ENCODE peak calls at places on chromosomes 3 and 15, in ten cellular contexts. L is transverse colon, C is cardiac fibroblast, B is GM13976, X is WTC11, I is right lobe of liver, R is epithelial cell of esophagus, N is breast epithelium, M is GM12865, K is K562. E is an unnamed sample.

GRCh38 chr3:66394261-66395249 is 106.3 kb downstream of the LRIG1 start:
- DNase-seq in M (no peak), K (peak; percentile 43), L (no peak), I (no peak), B (peak; percentile 82), R (no peak), X (no peak), N (no peak), C (peak; percentile 71), E (no peak)

GRCh38 chr15:51970981-51971352 is 611 bp downstream of the LEO1 start:
- DNase-seq in K (no peak), B (peak; percentile 37), X (no peak), C (no peak), N (no peak), L (no peak), M (no peak), R (no peak), I (no peak), E (no peak)

GRCh38 chr3:129526121-129526900 is 2.1 kb upstream of the RHO start:
- DNase-seq in R (no peak), N (no peak), L (no peak), C (no peak), X (no peak), I (no peak), M (peak; percentile 60), B (peak; percentile 85), K (no peak), E (no peak)

GRCh38 chr3:24963762-24964625 is 464.1 kb upstream of the RARB start:
- DNase-seq in M (peak; percentile 13), X (no peak), L (no peak), C (peak; percentile 62), K (peak; percentile 6), R (peak; percentile 36), B (no peak), I (no peak), N (no peak), E (peak; percentile 15)

GRCh38 chr3:44125241-44125640 is 116.4 kb upstream of the TOPAZ1 start:
- DNase-seq in C (peak; percentile 63), K (no peak), I (no peak), M (no peak), R (no peak), X (no peak), L (no peak), B (no peak), N (no peak), E (no peak)

GRCh38 chr3:182902236-182902635 is 78.1 kb downstream of the DCUN1D1 start:
- DNase-seq in C (no peak), L (no peak), X (no peak), B (no peak), M (no peak), K (no peak), I (no peak), R (no peak), N (no peak), E (no peak)

GRCh38 chr3:101676765-101677435 is at the start of gene ZBTB11:
- DNase-seq in M (peak; percentile 100), N (peak; percentile 100), L (peak; percentile 100), R (peak; percentile 100), I (peak; percentile 99), X (peak; percentile 100), C (peak; percentile 100), K (peak; percentile 99), B (peak; percentile 96), E (peak; percentile 97)

GRCh38 chr3:62097121-62097520 is 276.2 kb downstream of the FEZF2 start:
- DNase-seq in L (no peak), M (no peak), C (no peak), N (no peak), K (no peak), B (no peak), I (no peak), R (no peak), X (no peak), E (no peak)

GRCh38 chr3:90091557-90091956 is 984.1 kb downstream of the EPHA3 start:
- DNase-seq in X (peak; percentile 25), C (peak; percentile 82), R (peak; percentile 47), K (peak; percentile 4), M (peak; percentile 13), B (no peak), I (no peak), N (no peak), L (peak; percentile 8), E (peak; percentile 37)

GRCh38 chr3:10286596-10287295 is 6.0 kb downstream of the GHRL start:
- DNase-seq in L (no peak), X (no peak), B (peak; percentile 53), M (peak; percentile 79), R (peak; percentile 65), C (peak; percentile 81), N (no peak), I (no peak), K (no peak), E (no peak)

GRCh38 chr3:177358085-177358967 is 161.0 kb upstream of the TBL1XR1 start:
- DNase-seq in B (peak; percentile 66), M (peak; percentile 96), X (peak; percentile 36), L (peak; percentile 82), N (peak; percentile 67), R (peak; percentile 64), C (peak; percentile 96), K (peak; percentile 95), I (peak; percentile 80), E (peak; percentile 53)

GRCh38 chr15:77713281-77713680 is 80.6 kb upstream of the LINGO1 start:
- DNase-seq in L (no peak), I (no peak), B (no peak), M (no peak), K (no peak), N (no peak), X (no peak), C (no peak), R (no peak), E (no peak)

GRCh38 chr15:67091073-67091965 is 25.9 kb downstream of the SMAD3 start:
- DNase-seq in X (no peak), R (peak; percentile 88), B (peak; percentile 79), C (peak; percentile 87), K (peak; percentile 98), M (peak; percentile 94), N (no peak), I (peak; percentile 70), L (peak; percentile 72), E (no peak)

GRCh38 chr15:74418575-74419338 is 15.0 kb downstream of the SEMA7A start:
- DNase-seq in K (no peak), R (no peak), B (no peak), M (no peak), I (peak; percentile 54), X (no peak), L (no peak), C (no peak), N (no peak), E (no peak)

GRCh38 chr3:187403768-187404270 is 35.6 kb downstream of the RTP4 start:
- DNase-seq in B (no peak), X (no peak), M (no peak), R (peak; percentile 88), K (no peak), I (no peak), N (no peak), L (no peak), C (peak; percentile 98), E (no peak)

GRCh38 chr3:154060606-154061380 is 60.4 kb upstream of the ARHGEF26 start:
- DNase-seq in N (no peak), X (no peak), B (no peak), I (no peak), C (peak; percentile 83), K (no peak), M (no peak), R (peak; percentile 75), L (no peak), E (no peak)

GRCh38 chr15:83066034-83066760 is 855 bp downstream of the BTBD1 start:
- DNase-seq in K (no peak), X (no peak), R (no peak), B (no peak), M (no peak), I (peak; percentile 28), N (no peak), C (no peak), L (peak; percentile 11), E (no peak)

GRCh38 chr3:31132132-31132769 is 237.8 kb upstream of the GADL1 start:
- DNase-seq in C (peak; percentile 79), M (peak; percentile 67), B (no peak), N (no peak), K (peak; percentile 38), I (no peak), X (no peak), R (peak; percentile 72), L (no peak), E (peak; percentile 5)
- TF ChIP-seq CTCF in C (peak; percentile 59), M (peak; percentile 46), B (no peak), N (peak; percentile 35), K (no peak), I (peak; percentile 61), X (peak; percentile 35), R (peak; percentile 72), L (peak; percentile 14), E (no peak)

GRCh38 chr15:38072507-38073277 is 138.3 kb downstream of the TMCO5A start:
- DNase-seq in M (peak; percentile 80), I (peak; percentile 63), B (peak; percentile 50), L (peak; percentile 74), K (peak; percentile 31), N (peak; percentile 78), C (peak; percentile 86), R (peak; percentile 68), X (peak; percentile 91), E (peak; percentile 75)
- TF ChIP-seq CTCF in M (peak; percentile 18), I (no peak), B (no peak), L (peak; percentile 22), K (no peak), N (no peak), C (peak; percentile 15), R (peak; percentile 38), X (no peak), E (no peak)

GRCh38 chr3:40714771-40715170 is 190.0 kb downstream of the ZNF621 start:
- DNase-seq in K (no peak), C (no peak), B (no peak), N (no peak), L (no peak), I (no peak), R (peak; percentile 77), X (no peak), M (peak; percentile 13), E (no peak)
- TF ChIP-seq CTCF in K (no peak), C (no peak), B (no peak), N (no peak), L (no peak), I (no peak), R (no peak), X (no peak), M (no peak), E (no peak)

GRCh38 chr3:32237670-32238026 is 832 bp upstream of the CMTM8 start:
- DNase-seq in L (no peak), M (no peak), B (no peak), I (no peak), N (no peak), R (no peak), C (no peak), X (no peak), K (no peak), E (no peak)

GRCh38 chr3:32238816-32239637 is 547 bp downstream of the CMTM8 start:
- DNase-seq in X (peak; percentile 49), N (no peak), L (peak; percentile 31), C (peak; percentile 38), I (peak; percentile 46), K (no peak), R (peak; percentile 45), M (peak; percentile 11), B (peak; percentile 65), E (peak; percentile 51)

GRCh38 chr3:32238027-32238815 is at the start of gene CMTM8:
- DNase-seq in K (peak; percentile 14), R (peak; percentile 74), C (peak; percentile 24), M (peak; percentile 45), L (peak; percentile 76), B (peak; percentile 82), X (peak; percentile 63), I (peak; percentile 84), N (no peak), E (peak; percentile 73)

GRCh38 chr3:32241100-32241499 is 2.6 kb downstream of the CMTM8 start:
- DNase-seq in B (no peak), L (no peak), R (no peak), K (no peak), X (no peak), I (no peak), N (no peak), M (no peak), C (no peak), E (no peak)

GRCh38 chr3:32239638-32240550 is 1.4 kb downstream of the CMTM8 start:
- DNase-seq in X (peak; percentile 46), N (no peak), I (peak; percentile 33), B (peak; percentile 52), R (peak; percentile 35), L (peak; percentile 18), C (peak; percentile 32), M (peak; percentile 46), K (peak; percentile 47), E (peak; percentile 44)
- TF ChIP-seq CTCF in X (peak; percentile 26), N (no peak), I (peak; percentile 22), B (no peak), R (peak; percentile 41), L (peak; percentile 35), C (peak; percentile 44), M (peak; percentile 44), K (peak; percentile 56), E (peak; percentile 60)